ENCODE peak calls at places on chromosomes 12 and 14, in five cellular contexts. S, B, V, C and M are unnamed samples.

GRCh38 chr12:93733358-93733757 is 56.2 kb downstream of the CRADD start:
- DNase-seq in S (no peak), B (no peak), V (no peak), C (no peak), M (no peak)

GRCh38 chr12:93135286-93136239 is 206.5 kb upstream of the EEA1 start:
- DNase-seq in S (no peak), B (no peak), V (no peak), C (no peak), M (peak)

GRCh38 chr12:98498635-98499034 is 16.8 kb upstream of the TMPO start:
- DNase-seq in S (no peak), B (no peak), V (no peak), C (no peak), M (no peak)

GRCh38 chr14:72549026-72549425 is 344.9 kb downstream of the DPF3 start:
- DNase-seq in S (no peak), B (no peak), V (no peak), C (no peak), M (no peak)

GRCh38 chr14:56121786-56122185 is 3.6 kb downstream of the PELI2 start:
- DNase-seq in S (no peak), B (no peak), V (no peak), C (no peak), M (no peak)

GRCh38 chr14:106372870-106373657 is 846.7 kb downstream of the TMEM121 start:
- DNase-seq in S (peak), B (peak), V (no peak), C (peak), M (no peak)

GRCh38 chr12:109888179-109889020 is 8.1 kb upstream of the GLTP start:
- DNase-seq in S (no peak), B (no peak), V (peak), C (peak), M (peak)

GRCh38 chr14:31622060-31622459 is 60.9 kb downstream of the NUBPL start:
- DNase-seq in S (no peak), B (no peak), V (no peak), C (no peak), M (no peak)

GRCh38 chr14:72476657-72477499 is 417.0 kb downstream of the DPF3 start:
- DNase-seq in S (peak), B (no peak), V (peak), C (peak), M (peak)

GRCh38 chr12:49626169-49626835 is 2.9 kb downstream of the PRPF40B start:
- DNase-seq in S (no peak), B (no peak), V (no peak), C (no peak), M (peak)

GRCh38 chr12:114691196-114691595 is 7.2 kb upstream of the TBX3 start:
- DNase-seq in S (no peak), B (no peak), V (no peak), C (no peak), M (no peak)

GRCh38 chr12:130184531-130185090 is 22.3 kb downstream of the FZD10 start:
- DNase-seq in S (no peak), B (no peak), V (no peak), C (no peak), M (no peak)

GRCh38 chr14:76968621-76969063 is 59.9 kb downstream of the IRF2BPL start:
- DNase-seq in S (no peak), B (no peak), V (no peak), C (no peak), M (no peak)

GRCh38 chr14:31527087-31527486 is 34.1 kb upstream of the NUBPL start:
- DNase-seq in S (no peak), B (no peak), V (no peak), C (no peak), M (no peak)

GRCh38 chr12:83389237-83389996 is 702.7 kb downstream of the TMTC2 start:
- DNase-seq in S (peak), B (peak), V (no peak), C (no peak), M (no peak)

GRCh38 chr14:74848768-74849167 is 27.2 kb downstream of the PROX2 start:
- DNase-seq in S (no peak), B (no peak), V (no peak), C (no peak), M (no peak)

GRCh38 chr14:72880820-72881219 is 13.1 kb downstream of the DPF3 start:
- DNase-seq in S (no peak), B (no peak), V (no peak), C (no peak), M (no peak)

GRCh38 chr14:104929268-104930230 is 4.9 kb downstream of the PLD4 start:
- DNase-seq in S (no peak), B (no peak), V (no peak), C (no peak), M (no peak)

GRCh38 chr12:7602287-7602686 is 63.4 kb downstream of the APOBEC1 start:
- DNase-seq in S (no peak), B (no peak), V (no peak), C (no peak), M (peak)

GRCh38 chr12:11688831-11689230 is 39.4 kb downstream of the ETV6 start:
- DNase-seq in S (no peak), B (no peak), V (peak), C (no peak), M (peak)

GRCh38 chr14:100781952-100782351 is 44.0 kb upstream of the MEG3 start:
- DNase-seq in S (no peak), B (no peak), V (no peak), C (no peak), M (no peak)

GRCh38 chr14:85296466-85297210 is 233.3 kb upstream of the FLRT2 start:
- DNase-seq in S (no peak), B (no peak), V (no peak), C (no peak), M (peak)

GRCh38 chr14:51327376-51327775 is 87.3 kb downstream of the TMX1 start:
- DNase-seq in S (no peak), B (no peak), V (no peak), C (no peak), M (peak)

GRCh38 chr14:99884834-99885648 is 91.8 kb downstream of the EML1 start:
- DNase-seq in S (no peak), B (peak), V (no peak), C (peak), M (peak)

GRCh38 chr14:55603401-55603953 is 23.5 kb downstream of the KTN1 start:
- DNase-seq in S (no peak), B (no peak), V (no peak), C (no peak), M (no peak)

DNA sequence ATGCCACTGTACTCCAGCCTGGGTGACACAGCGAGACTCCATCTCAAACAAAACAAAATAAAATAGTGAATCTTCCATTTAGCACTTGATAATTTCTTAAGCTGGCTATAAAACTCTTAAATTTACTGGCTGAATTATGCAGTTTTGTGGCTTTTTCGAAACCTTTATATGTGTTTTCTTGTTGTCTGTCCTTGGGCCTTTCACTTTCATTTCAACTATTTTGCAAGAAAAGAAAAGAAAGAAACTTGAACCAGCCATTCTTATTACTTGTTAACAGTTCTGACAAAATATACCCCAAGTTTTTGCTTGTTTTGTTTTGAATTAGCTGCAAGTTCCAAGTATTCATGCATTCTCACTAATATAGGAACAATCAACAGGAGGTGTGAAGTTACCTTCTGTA is 42.8 kb downstream of the PRICKLE1 start:
- DNase-seq in S (no peak), B (no peak), V (no peak), C (no peak), M (no peak)
- H3K4me3 ChIP-seq in S (no peak), B (no peak), V (no peak), C (no peak), M (no peak)

GRCh38 chr12:84624601-84625000 is 288.0 kb downstream of the SLC6A15 start:
- DNase-seq in S (no peak), B (no peak), V (no peak), C (no peak), M (no peak)

GRCh38 chr12:84619053-84619452 is 293.5 kb downstream of the SLC6A15 start:
- DNase-seq in S (no peak), B (no peak), V (no peak), C (no peak), M (peak)
- TF ChIP-seq CTCF in S (no peak), B (peak), V (no peak), C (peak), M (peak)

GRCh38 chr12:91173139-91173538 is 9.5 kb downstream of the DCN start:
- DNase-seq in S (no peak), B (no peak), V (no peak), C (no peak), M (no peak)

GRCh38 chr12:91171475-91171874 is 11.1 kb downstream of the DCN start:
- DNase-seq in S (no peak), B (no peak), V (no peak), C (no peak), M (no peak)

GRCh38 chr12:91177380-91177779 is 5.2 kb downstream of the DCN start:
- DNase-seq in S (no peak), B (no peak), V (no peak), C (no peak), M (peak)

GRCh38 chr12:91172051-91172450 is 10.6 kb downstream of the DCN start:
- DNase-seq in S (no peak), B (no peak), V (no peak), C (no peak), M (peak)
- H3K4me3 ChIP-seq in S (no peak), B (no peak), V (no peak), C (no peak), M (no peak)

DNA sequence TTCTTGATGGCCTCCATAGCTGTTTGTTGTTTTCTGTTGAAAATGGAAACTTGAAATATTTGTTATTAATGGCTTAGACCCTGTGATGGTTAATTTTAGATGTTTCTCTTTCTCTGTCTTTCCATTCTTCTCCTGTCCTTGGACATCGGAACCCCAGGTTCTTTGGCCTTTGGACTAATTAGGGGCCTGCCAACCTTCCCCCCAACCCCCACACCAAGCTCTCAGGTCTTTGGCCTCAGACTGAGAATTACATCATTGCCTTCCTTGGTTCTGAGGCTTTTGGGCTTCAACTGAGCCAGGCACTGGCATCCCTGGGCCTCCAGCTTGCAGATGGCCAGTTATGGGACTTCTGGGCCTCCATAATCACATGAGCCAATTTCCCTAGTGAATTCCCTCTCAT is 71.6 kb downstream of the FGD4 start:
- DNase-seq in S (no peak), B (peak), V (no peak), C (no peak), M (no peak)
- TF ChIP-seq CTCF in S (no peak), B (no peak), V (no peak), C (no peak), M (no peak)

GRCh38 chr12:132491349-132491663 is 1.4 kb downstream of the FBRSL1 start:
- DNase-seq in S (no peak), B (no peak), V (no peak), C (no peak), M (no peak)

GRCh38 chr12:132490481-132491348 is 764 bp downstream of the FBRSL1 start:
- DNase-seq in S (no peak), B (no peak), V (no peak), C (peak), M (peak)

GRCh38 chr12:132492522-132492921 is 2.6 kb downstream of the FBRSL1 start:
- DNase-seq in S (no peak), B (no peak), V (no peak), C (no peak), M (no peak)

GRCh38 chr12:132492951-132493350 is 3.0 kb downstream of the FBRSL1 start:
- DNase-seq in S (no peak), B (no peak), V (no peak), C (no peak), M (no peak)

DNA sequence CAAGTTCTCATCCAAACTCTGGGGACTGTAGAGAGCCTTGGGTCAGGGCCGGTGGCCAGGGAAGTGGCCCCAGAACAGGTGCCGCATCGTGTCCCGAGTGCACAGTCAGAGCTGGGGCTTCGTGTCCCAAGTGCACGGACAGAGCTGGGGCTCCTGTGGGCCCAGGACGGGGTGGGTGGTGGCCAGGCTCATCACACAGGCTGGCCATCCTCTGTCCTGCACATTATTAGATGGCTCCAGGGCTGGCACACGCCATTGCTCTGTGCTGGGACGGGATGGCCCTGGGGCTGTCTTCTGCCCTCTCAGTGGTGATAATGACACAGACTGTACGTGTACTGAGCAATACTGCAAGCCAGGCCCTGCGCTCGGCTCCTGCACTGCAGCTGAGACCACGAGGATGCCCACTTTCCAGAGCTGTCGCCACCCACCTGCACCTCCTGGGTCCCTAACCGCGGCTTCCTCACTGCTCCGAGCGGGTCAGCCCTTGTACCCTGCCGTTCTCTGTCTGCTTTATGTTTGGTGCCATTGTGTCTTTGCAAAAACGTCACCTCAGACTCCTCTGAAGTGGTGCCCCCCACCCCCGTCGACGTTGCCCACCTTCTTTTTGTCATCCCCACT is 1.9 kb downstream of the FBRSL1 start:
- DNase-seq in S (no peak), B (no peak), V (no peak), C (no peak), M (no peak)
- H3K4me3 ChIP-seq in S (peak), B (peak), V (peak), C (peak), M (peak)

DNA sequence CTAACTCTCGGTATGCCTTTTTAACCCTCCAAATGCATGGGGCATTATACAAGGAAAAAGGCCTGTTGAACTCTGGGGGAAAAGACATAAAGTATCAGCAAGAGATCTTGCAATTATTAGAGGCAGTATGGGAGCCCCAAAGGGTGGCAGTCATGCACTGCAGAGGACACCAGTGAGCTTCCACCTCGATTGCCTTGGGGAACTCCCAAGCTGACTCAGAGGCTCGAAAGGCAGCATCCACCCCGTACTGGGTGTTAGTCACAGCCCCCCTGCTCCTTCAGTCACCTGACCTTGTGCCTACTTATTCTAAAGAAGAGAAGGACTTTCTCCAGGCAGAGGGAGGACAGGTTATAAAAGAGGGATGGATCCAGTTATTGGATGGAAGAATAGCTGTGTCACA is 781.4 kb upstream of the TMEM132C start:
- DNase-seq in S (peak), B (no peak), V (peak), C (no peak), M (peak)
- TF ChIP-seq CTCF in S (no peak), B (no peak), V (peak), C (no peak), M (peak)

GRCh38 chr12:102388469-102388868 is 91.9 kb downstream of the IGF1 start:
- DNase-seq in S (no peak), B (no peak), V (no peak), C (no peak), M (no peak)
- H3K4me3 ChIP-seq in S (no peak), B (no peak), V (no peak), C (no peak), M (no peak)

DNA sequence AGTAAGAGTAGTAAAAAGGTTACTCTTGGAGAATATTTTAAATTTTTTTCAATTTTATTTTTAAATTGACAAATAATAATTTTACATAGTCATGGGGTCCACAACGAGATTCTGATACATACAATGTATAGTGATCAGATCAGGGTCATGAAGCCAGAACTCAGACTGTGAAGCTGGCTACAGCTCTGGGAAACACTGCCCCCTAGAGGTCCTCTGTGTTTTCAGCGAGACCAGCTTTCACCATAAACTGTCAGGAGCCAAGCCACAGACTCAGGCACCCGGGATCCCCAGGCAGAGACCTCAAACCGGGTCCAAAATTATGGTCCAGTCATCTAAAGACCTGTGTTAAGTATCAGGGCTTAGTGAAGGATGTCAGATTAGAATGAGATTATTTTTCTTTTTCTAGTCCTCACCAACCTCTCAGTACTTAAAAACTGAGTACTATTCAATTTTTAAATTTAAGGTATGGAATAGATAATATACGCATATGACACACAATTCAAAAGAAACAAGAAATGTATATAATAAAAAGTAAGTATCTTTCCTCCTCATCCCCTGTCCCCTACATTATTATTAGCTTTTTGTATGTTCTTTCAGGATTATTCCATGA is 397.1 kb downstream of the MDGA2 start:
- DNase-seq in S (peak), B (peak), V (no peak), C (peak), M (peak)
- TF ChIP-seq CTCF in S (no peak), B (peak), V (peak), C (peak), M (peak)

GRCh38 chr12:52151859-52152783 is 39.7 kb downstream of the KRT80 start:
- DNase-seq in S (peak), B (peak), V (no peak), C (peak), M (peak)
- H3K4me3 ChIP-seq in S (peak), B (peak), V (peak), C (no peak), M (peak)